ENCODE peak calls at places on chromosome 7, in four cellular contexts. One of them, this sample, is unnamed. For H3K9me3, the result is how much of the 10 kb centered on the place peaks cover.

GRCh38 chr7:120280743-120281142 is 7.8 kb downstream of the KCND2 start:
- DNase-seq in neural progenitor cell: no peak
- DNase-seq in Peyer's patch: no peak
- DNase-seq in body of pancreas: no peak
- DNase-seq in this sample: no peak

GRCh38 chr7:109009636-109010035 is 440.0 kb downstream of the DNAJB9 start:
- DNase-seq in body of pancreas: no peak
- DNase-seq in Peyer's patch: no peak
- DNase-seq in neural progenitor cell: no peak
- DNase-seq in this sample: no peak

GRCh38 chr7:70595741-70596574 is 536.0 kb upstream of the GALNT17 start:
- DNase-seq in body of pancreas: peak
- DNase-seq in neural progenitor cell: peak
- DNase-seq in Peyer's patch: no peak
- DNase-seq in this sample: no peak

GRCh38 chr7:47887016-47887640 is 61.1 kb downstream of the PKD1L1 start:
- DNase-seq in Peyer's patch: no peak
- DNase-seq in body of pancreas: no peak
- DNase-seq in neural progenitor cell: no peak
- DNase-seq in this sample: no peak

GRCh38 chr7:24917510-24918239 is 62.3 kb downstream of the OSBPL3 start:
- DNase-seq in Peyer's patch: no peak
- DNase-seq in body of pancreas: no peak
- DNase-seq in neural progenitor cell: no peak
- DNase-seq in this sample: no peak

GRCh38 chr7:66296555-66296954 is 91.4 kb downstream of the TPST1 start:
- DNase-seq in neural progenitor cell: no peak
- DNase-seq in Peyer's patch: no peak
- DNase-seq in body of pancreas: no peak
- DNase-seq in this sample: no peak

GRCh38 chr7:22935269-22935668 is 78.7 kb downstream of the HYCC1 start:
- DNase-seq in body of pancreas: no peak
- DNase-seq in Peyer's patch: no peak
- DNase-seq in neural progenitor cell: peak
- DNase-seq in this sample: no peak

GRCh38 chr7:141664450-141664849 is 37.5 kb downstream of the DENND11 start:
- DNase-seq in Peyer's patch: no peak
- DNase-seq in neural progenitor cell: no peak
- DNase-seq in body of pancreas: peak
- DNase-seq in this sample: no peak

GRCh38 chr7:158048569-158048968 is 539.1 kb downstream of the PTPRN2 start:
- DNase-seq in body of pancreas: no peak
- DNase-seq in Peyer's patch: no peak
- DNase-seq in neural progenitor cell: no peak
- DNase-seq in this sample: no peak
- H3K9me3 ChIP-seq in body of pancreas: under half
- H3K9me3 ChIP-seq in Peyer's patch: under half
- H3K9me3 ChIP-seq in neural progenitor cell: under half
- H3K9me3 ChIP-seq in this sample: under half

DNA sequence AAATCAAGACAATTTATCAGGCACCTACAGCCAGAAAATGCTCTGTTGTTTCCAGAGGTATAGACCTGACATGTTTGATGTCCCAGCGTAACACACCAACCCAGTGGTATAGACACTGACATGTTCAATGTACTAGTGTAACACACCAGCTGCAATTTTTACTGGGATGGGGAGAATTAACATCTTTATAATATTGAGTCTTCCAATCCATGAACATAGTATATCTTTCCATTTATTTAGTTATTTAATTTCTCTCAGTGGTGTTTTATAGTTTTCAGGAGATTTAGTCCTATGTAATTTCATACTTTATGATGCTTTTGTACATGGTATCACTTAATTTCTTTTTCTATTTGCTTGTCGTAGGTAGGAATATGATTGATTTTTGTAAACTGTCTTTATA is 104.7 kb downstream of the MYL10 start:
- DNase-seq in neural progenitor cell: no peak
- DNase-seq in Peyer's patch: no peak
- DNase-seq in body of pancreas: no peak
- DNase-seq in this sample: no peak
- H3K9me3 ChIP-seq in neural progenitor cell: under half
- H3K9me3 ChIP-seq in Peyer's patch: under half
- H3K9me3 ChIP-seq in body of pancreas: under half
- H3K9me3 ChIP-seq in this sample: under half

GRCh38 chr7:157855016-157855415 is 518.2 kb downstream of the DNAJB6 start:
- DNase-seq in Peyer's patch: no peak
- DNase-seq in body of pancreas: no peak
- DNase-seq in neural progenitor cell: no peak
- DNase-seq in this sample: no peak

GRCh38 chr7:157859915-157860314 is 523.1 kb downstream of the DNAJB6 start:
- DNase-seq in neural progenitor cell: no peak
- DNase-seq in body of pancreas: no peak
- DNase-seq in Peyer's patch: no peak
- DNase-seq in this sample: no peak

GRCh38 chr7:157856873-157857577 is 520.2 kb downstream of the DNAJB6 start:
- DNase-seq in Peyer's patch: no peak
- DNase-seq in body of pancreas: no peak
- DNase-seq in neural progenitor cell: no peak
- DNase-seq in this sample: no peak

GRCh38 chr7:157855452-157856213 is 518.8 kb downstream of the DNAJB6 start:
- DNase-seq in Peyer's patch: no peak
- DNase-seq in body of pancreas: no peak
- DNase-seq in neural progenitor cell: peak
- DNase-seq in this sample: no peak

GRCh38 chr7:157857578-157858075 is 520.8 kb downstream of the DNAJB6 start:
- DNase-seq in body of pancreas: no peak
- DNase-seq in Peyer's patch: no peak
- DNase-seq in neural progenitor cell: no peak
- DNase-seq in this sample: no peak
- H3K9me3 ChIP-seq in body of pancreas: under half
- H3K9me3 ChIP-seq in Peyer's patch: under half
- H3K9me3 ChIP-seq in neural progenitor cell: under half
- H3K9me3 ChIP-seq in this sample: under half

DNA sequence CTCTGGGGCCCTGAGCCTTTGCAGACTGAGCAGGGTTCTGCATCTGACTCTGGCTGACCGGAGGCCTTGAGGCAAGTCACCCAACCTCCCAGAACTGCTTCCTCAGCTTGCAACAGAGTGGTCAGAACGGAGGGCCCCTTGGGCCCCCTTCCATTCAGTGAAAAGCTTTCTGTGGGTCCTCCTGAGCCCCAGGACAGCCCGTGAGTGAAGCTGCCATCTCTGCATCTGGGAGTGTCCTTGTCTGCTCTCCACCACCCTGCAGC is 224.7 kb downstream of the DNAJB6 start:
- DNase-seq in neural progenitor cell: no peak
- DNase-seq in Peyer's patch: no peak
- DNase-seq in body of pancreas: no peak
- DNase-seq in this sample: no peak
- H3K9me3 ChIP-seq in neural progenitor cell: under half
- H3K9me3 ChIP-seq in Peyer's patch: under half
- H3K9me3 ChIP-seq in body of pancreas: under half
- H3K9me3 ChIP-seq in this sample: under half

GRCh38 chr7:150341263-150342118 is at the start of gene RARRES2:
- DNase-seq in Peyer's patch: no peak
- DNase-seq in body of pancreas: peak
- DNase-seq in neural progenitor cell: peak
- DNase-seq in this sample: no peak

GRCh38 chr7:150342119-150342405 is 633 bp upstream of the RARRES2 start:
- DNase-seq in body of pancreas: no peak
- DNase-seq in Peyer's patch: no peak
- DNase-seq in neural progenitor cell: no peak
- DNase-seq in this sample: no peak

GRCh38 chr7:150345012-150345411 is 3.6 kb upstream of the RARRES2 start:
- DNase-seq in Peyer's patch: no peak
- DNase-seq in neural progenitor cell: no peak
- DNase-seq in body of pancreas: no peak
- DNase-seq in this sample: no peak

GRCh38 chr7:150344299-150344698 is 2.9 kb upstream of the RARRES2 start:
- DNase-seq in neural progenitor cell: no peak
- DNase-seq in Peyer's patch: no peak
- DNase-seq in body of pancreas: no peak
- DNase-seq in this sample: no peak

DNA sequence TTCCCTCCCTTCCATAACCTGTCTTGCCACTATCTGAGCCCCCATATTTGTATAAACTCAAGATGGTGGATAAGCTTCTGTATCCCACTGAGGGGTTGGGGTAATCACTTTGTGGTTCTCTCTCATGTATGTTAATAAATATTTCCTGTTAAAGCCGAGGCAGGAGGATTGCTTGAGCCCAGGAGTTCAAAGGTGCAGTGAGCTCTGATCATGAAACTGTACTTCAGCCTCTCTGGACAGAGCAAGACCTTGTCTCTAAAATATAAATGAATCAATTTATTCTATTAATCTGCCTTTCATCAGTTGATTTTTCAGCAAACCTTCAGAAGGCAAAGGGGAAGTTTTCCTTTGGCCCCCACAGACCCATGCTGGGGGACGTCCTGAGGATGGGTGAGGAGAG is 1.8 kb upstream of the RARRES2 start:
- DNase-seq in neural progenitor cell: no peak
- DNase-seq in Peyer's patch: no peak
- DNase-seq in body of pancreas: no peak
- DNase-seq in this sample: no peak
- H3K9me3 ChIP-seq in neural progenitor cell: under half
- H3K9me3 ChIP-seq in Peyer's patch: under half
- H3K9me3 ChIP-seq in body of pancreas: under half
- H3K9me3 ChIP-seq in this sample: under half

GRCh38 chr7:30193333-30193943 is 58.7 kb downstream of the MTURN start:
- DNase-seq in body of pancreas: no peak
- DNase-seq in neural progenitor cell: no peak
- DNase-seq in Peyer's patch: no peak
- DNase-seq in this sample: no peak

GRCh38 chr7:30200591-30200990 is 65.8 kb downstream of the MTURN start:
- DNase-seq in body of pancreas: no peak
- DNase-seq in Peyer's patch: no peak
- DNase-seq in neural progenitor cell: no peak
- DNase-seq in this sample: no peak

GRCh38 chr7:30197438-30197837 is 62.7 kb downstream of the MTURN start:
- DNase-seq in neural progenitor cell: no peak
- DNase-seq in body of pancreas: no peak
- DNase-seq in Peyer's patch: no peak
- DNase-seq in this sample: no peak

GRCh38 chr7:30199271-30199670 is 64.5 kb downstream of the MTURN start:
- DNase-seq in body of pancreas: no peak
- DNase-seq in neural progenitor cell: no peak
- DNase-seq in Peyer's patch: no peak
- DNase-seq in this sample: no peak

GRCh38 chr7:30196408-30196807 is 61.6 kb downstream of the MTURN start:
- DNase-seq in Peyer's patch: no peak
- DNase-seq in neural progenitor cell: no peak
- DNase-seq in body of pancreas: no peak
- DNase-seq in this sample: no peak
- H3K9me3 ChIP-seq in Peyer's patch: under half
- H3K9me3 ChIP-seq in neural progenitor cell: under half
- H3K9me3 ChIP-seq in body of pancreas: under half
- H3K9me3 ChIP-seq in this sample: under half

GRCh38 chr7:153380636-153381035 is 621.1 kb downstream of the ACTR3B start:
- DNase-seq in body of pancreas: no peak
- DNase-seq in neural progenitor cell: no peak
- DNase-seq in Peyer's patch: no peak
- DNase-seq in this sample: no peak
- H3K9me3 ChIP-seq in body of pancreas: under half
- H3K9me3 ChIP-seq in neural progenitor cell: under half
- H3K9me3 ChIP-seq in Peyer's patch: under half
- H3K9me3 ChIP-seq in this sample: under half